ENCODE peak calls at places on chromosomes 13 and 19, in seven cellular contexts. J is lower leg skin, O is left ventricle myocardium inferior, H is astrocyte of the spinal cord, T is prostate gland, D is IMR-90, S is heart left ventricle. C is an unnamed sample.

GRCh38 chr13:48507024-48507423 is 25.9 kb downstream of the RCBTB2 start:
- DNase-seq in H (no peak), J (peak), S (peak), D (no peak), O (no peak), T (peak), C (no peak)

GRCh38 chr19:8552810-8553209 is 24.4 kb downstream of the MYO1F start:
- DNase-seq in D (peak), H (peak), O (no peak), J (no peak), T (no peak), S (no peak), C (no peak)

GRCh38 chr19:10191347-10191746 is 3.4 kb downstream of the DNMT1 start:
- DNase-seq in O (no peak), S (no peak), J (no peak), H (peak), D (peak), T (no peak), C (peak)

GRCh38 chr13:95898256-95898655 is 154.9 kb downstream of the UGGT2 start:
- DNase-seq in T (no peak), J (no peak), O (no peak), D (no peak), S (no peak), H (no peak), C (no peak)

GRCh38 chr19:56710437-56710836 is 38.9 kb upstream of the ZNF835 start:
- DNase-seq in D (no peak), S (no peak), T (no peak), O (no peak), H (no peak), J (no peak), C (no peak)

GRCh38 chr19:16571689-16572331 is 405 bp downstream of the SLC35E1 start:
- DNase-seq in H (no peak), S (peak), T (peak), D (peak), J (no peak), O (no peak), C (no peak)

GRCh38 chr13:107020393-107020792 is 452.5 kb upstream of the ARGLU1 start:
- DNase-seq in T (no peak), S (no peak), D (no peak), O (no peak), J (no peak), H (no peak), C (no peak)

GRCh38 chr19:5580116-5580515 is 12.4 kb upstream of the TINCR start:
- DNase-seq in D (no peak), S (no peak), H (peak), J (no peak), O (no peak), T (no peak), C (no peak)

GRCh38 chr19:40552848-40553247 is 23.8 kb upstream of the SHKBP1 start:
- DNase-seq in S (no peak), O (no peak), H (no peak), T (no peak), J (no peak), D (no peak), C (no peak)

GRCh38 chr19:5826531-5827341 is 12.8 kb downstream of the FUT6 start:
- DNase-seq in T (peak), H (no peak), J (peak), S (peak), D (no peak), O (peak), C (no peak)

GRCh38 chr13:111396457-111396856 is 76.0 kb downstream of the TEX29 start:
- DNase-seq in H (no peak), O (no peak), T (no peak), J (peak), D (no peak), S (no peak), C (no peak)

GRCh38 chr19:340620-341385 is 3.8 kb downstream of the MIER2 start:
- DNase-seq in J (no peak), D (no peak), H (no peak), T (no peak), O (no peak), S (no peak), C (no peak)

GRCh38 chr13:40447857-40448256 is 218.6 kb downstream of the FOXO1 start:
- DNase-seq in J (no peak), O (no peak), H (no peak), T (no peak), D (no peak), S (no peak), C (no peak)

GRCh38 chr19:52099497-52100138 is 4.1 kb upstream of the ZNF841 start:
- DNase-seq in D (no peak), S (no peak), O (no peak), J (no peak), H (no peak), T (no peak), C (no peak)

GRCh38 chr19:28350037-28350436 is 862.9 kb downstream of the UQCRFS1 start:
- DNase-seq in T (no peak), J (no peak), S (no peak), O (no peak), D (no peak), H (no peak), C (no peak)

GRCh38 chr19:46599716-46600392 is 1.3 kb upstream of the CALM3 start:
- DNase-seq in D (no peak), T (no peak), J (peak), S (no peak), H (no peak), O (no peak), C (no peak)

GRCh38 chr19:27635401-27635800 is 1577.5 kb downstream of the UQCRFS1 start:
- DNase-seq in D (no peak), H (no peak), J (peak), S (no peak), O (no peak), T (no peak), C (no peak)

GRCh38 chr19:55459950-55460657 is 1.3 kb downstream of the ISOC2 start:
- DNase-seq in J (no peak), D (peak), O (no peak), S (no peak), H (no peak), T (no peak), C (no peak)

GRCh38 chr13:95075506-95075905 is 225.7 kb downstream of the ABCC4 start:
- DNase-seq in O (no peak), J (no peak), S (no peak), D (no peak), T (no peak), H (no peak), C (no peak)

GRCh38 chr19:13718733-13719132 is 45.6 kb upstream of the MRI1 start:
- DNase-seq in H (peak), O (peak), D (peak), T (no peak), S (peak), J (no peak), C (peak)

GRCh38 chr19:47069795-47070194 is 21.4 kb upstream of the TMEM160 start:
- DNase-seq in J (no peak), T (no peak), O (no peak), H (no peak), S (no peak), D (no peak), C (no peak)

GRCh38 chr19:45954132-45954531 is 19.5 kb downstream of the NOVA2 start:
- DNase-seq in D (no peak), J (no peak), H (peak), T (no peak), O (no peak), S (no peak), C (no peak)

GRCh38 chr19:51520710-51521109 is 10.8 kb downstream of the SIGLEC6 start:
- DNase-seq in S (no peak), H (no peak), O (no peak), J (no peak), T (no peak), D (no peak), C (no peak)

GRCh38 chr13:108342369-108343289 is 73.1 kb downstream of the TNFSF13B start:
- DNase-seq in S (no peak), D (peak), J (no peak), H (peak), O (no peak), T (no peak), C (no peak)

GRCh38 chr13:87333599-87333998 is 337.6 kb upstream of the SLITRK5 start:
- DNase-seq in O (no peak), D (no peak), T (no peak), J (no peak), H (no peak), S (no peak), C (no peak)

GRCh38 chr19:6465663-6466062 is 1.6 kb downstream of the CRB3 start:
- DNase-seq in D (no peak), J (no peak), T (no peak), H (no peak), O (no peak), S (no peak), C (no peak)

GRCh38 chr19:10644351-10645007 is 9.7 kb upstream of the ILF3 start:
- DNase-seq in T (peak), H (peak), J (peak), D (peak), O (peak), S (peak), C (peak)

GRCh38 chr13:74052402-74052928 is 81.7 kb downstream of the KLF12 start:
- DNase-seq in S (no peak), T (peak), D (no peak), J (no peak), O (no peak), H (no peak), C (no peak)

GRCh38 chr19:41997851-41998229 is 3.8 kb upstream of the ATP1A3 start:
- DNase-seq in D (no peak), S (no peak), O (no peak), J (no peak), T (no peak), H (no peak), C (no peak)

GRCh38 chr19:54281008-54281728 is at the start of gene LILRB2:
- DNase-seq in T (no peak), S (no peak), H (no peak), J (peak), O (no peak), D (no peak), C (no peak)

GRCh38 chr19:8163781-8164180 is 14.4 kb upstream of the FBN3 start:
- DNase-seq in D (peak), J (no peak), H (no peak), O (no peak), S (no peak), T (no peak), C (no peak)

GRCh38 chr13:112320303-112320702 is 55.9 kb upstream of the SPACA7 start:
- DNase-seq in S (no peak), H (no peak), J (no peak), T (no peak), D (no peak), O (no peak), C (no peak)

GRCh38 chr13:48536851-48537250 is 4.0 kb upstream of the RCBTB2 start:
- DNase-seq in D (no peak), H (no peak), J (no peak), O (no peak), T (no peak), S (no peak), C (no peak)

DNA sequence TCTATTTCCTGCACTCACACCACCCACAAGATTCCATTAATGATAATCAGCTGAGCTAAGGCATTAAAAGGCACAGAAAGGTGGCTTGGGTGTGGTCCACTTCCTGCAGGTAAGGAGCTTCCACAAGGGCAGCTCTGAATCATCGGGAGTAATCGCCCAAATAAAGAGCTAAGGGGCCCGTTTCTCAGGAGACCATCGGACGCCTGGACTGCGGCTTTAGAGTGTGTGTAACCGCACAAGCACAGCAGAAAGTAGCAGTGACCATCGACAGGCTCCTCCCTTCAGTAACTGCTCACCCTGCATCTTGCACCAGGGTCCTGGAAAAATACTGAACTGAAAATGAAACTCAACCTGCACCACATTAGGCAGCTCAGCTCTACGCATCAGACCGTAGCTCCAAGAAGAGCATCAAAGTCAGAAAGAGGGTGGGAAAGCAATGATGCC is 6.0 kb downstream of the STK24 start:
- DNase-seq in T (no peak), O (no peak), S (peak), H (peak), D (no peak), J (peak), C (no peak)
- H3K4me3 ChIP-seq in T (no peak), O (peak), S (peak), H (no peak), D (no peak), J (no peak), C (peak)

DNA sequence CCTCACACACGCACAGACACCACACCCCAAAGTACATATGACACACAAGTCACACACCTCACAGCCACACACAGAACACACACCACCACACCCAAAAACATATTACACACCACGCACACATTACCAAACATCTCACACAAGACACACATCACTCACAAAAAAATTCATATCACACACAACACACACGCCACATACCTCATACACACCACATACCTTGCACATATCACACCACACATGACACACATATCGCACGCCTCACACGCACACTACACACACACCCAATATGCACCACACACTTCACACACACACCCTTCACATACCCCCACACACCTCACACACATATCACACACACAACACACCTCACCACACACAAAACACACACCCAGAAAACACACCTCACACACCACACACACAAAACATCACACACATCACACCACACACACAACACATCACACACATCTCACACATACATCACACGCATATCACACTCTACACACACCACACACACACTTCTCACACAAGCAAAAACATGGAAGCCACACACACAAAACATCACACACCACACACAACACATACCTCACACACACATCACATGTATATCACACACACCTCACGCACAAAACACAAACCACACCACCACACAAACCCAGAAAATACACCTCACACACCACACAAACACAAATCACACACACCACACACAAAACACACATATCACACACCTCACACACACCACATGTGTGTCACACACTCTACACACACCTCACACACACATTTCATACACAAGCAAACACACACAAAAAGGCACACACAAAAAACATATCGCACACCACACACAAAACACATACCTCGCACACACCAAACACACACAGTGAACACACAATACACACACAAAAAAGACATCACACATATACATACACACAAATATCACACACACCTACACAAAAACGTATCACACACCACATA is 132.1 kb downstream of the CRYL1 start:
- DNase-seq in D (no peak), O (no peak), J (no peak), S (no peak), T (no peak), H (no peak), C (no peak)
- H3K4me3 ChIP-seq in D (no peak), O (no peak), J (no peak), S (no peak), T (no peak), H (no peak), C (no peak)

DNA sequence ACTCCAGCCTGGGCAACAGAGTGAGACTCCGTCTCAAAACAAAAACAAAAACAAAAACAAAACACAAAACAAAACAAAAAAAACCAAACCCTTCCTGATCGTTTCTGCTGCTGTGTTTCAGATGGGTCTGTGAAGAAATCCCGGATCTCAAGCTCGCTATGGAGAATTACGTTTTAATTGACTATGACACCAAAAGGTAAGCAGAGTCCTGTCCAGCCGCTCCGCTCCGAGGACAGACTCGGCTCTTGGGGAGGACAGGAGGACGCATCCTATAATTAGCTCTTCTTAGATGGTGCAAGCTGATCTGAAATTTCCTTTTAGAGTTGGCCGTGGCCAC is 22.0 kb downstream of the DOT1L start:
- DNase-seq in H (no peak), O (no peak), T (no peak), D (no peak), S (no peak), J (no peak), C (no peak)
- H3K4me3 ChIP-seq in H (no peak), O (peak), T (no peak), D (peak), S (peak), J (no peak), C (no peak)

GRCh38 chr19:35715355-35715809 is 2.4 kb upstream of the KMT2B start:
- DNase-seq in D (no peak), S (no peak), O (no peak), J (no peak), T (no peak), H (no peak), C (no peak)

GRCh38 chr19:35714601-35715354 is 3.0 kb upstream of the KMT2B start:
- DNase-seq in T (no peak), S (no peak), D (no peak), O (no peak), H (no peak), J (no peak), C (no peak)

GRCh38 chr19:35712529-35712909 is 5.3 kb upstream of the KMT2B start:
- DNase-seq in O (no peak), D (no peak), H (no peak), J (no peak), T (no peak), S (no peak), C (no peak)

GRCh38 chr19:35712910-35713845 is 4.6 kb upstream of the KMT2B start:
- DNase-seq in O (no peak), D (no peak), J (no peak), S (no peak), T (no peak), H (no peak), C (no peak)

GRCh38 chr19:35713904-35714440 is 3.8 kb upstream of the KMT2B start:
- DNase-seq in T (no peak), O (no peak), D (no peak), S (no peak), J (no peak), H (no peak), C (no peak)
- H3K4me3 ChIP-seq in T (no peak), O (no peak), D (no peak), S (no peak), J (no peak), H (no peak), C (no peak)

DNA sequence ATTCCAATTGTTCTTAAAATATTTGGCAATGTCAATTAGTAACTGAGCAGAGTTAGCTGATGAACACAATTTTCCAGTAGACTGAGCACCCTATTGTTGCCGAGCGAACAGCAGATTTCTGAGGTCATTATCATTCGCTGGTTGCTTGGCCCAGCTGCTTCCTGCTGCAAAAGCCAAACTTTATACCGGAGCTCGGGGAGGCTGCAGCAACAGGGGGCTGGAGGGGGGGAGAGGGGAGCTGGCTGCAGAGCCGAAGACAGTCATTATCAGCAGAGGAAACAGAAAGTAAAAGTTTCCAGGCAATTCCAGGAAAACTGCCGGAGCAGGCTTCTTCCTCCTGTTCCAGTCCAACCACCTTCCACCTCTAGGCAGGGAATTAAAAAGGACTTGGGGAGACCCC is 77.9 kb downstream of the ZNF536 start:
- DNase-seq in T (no peak), O (peak), D (no peak), S (peak), J (no peak), H (peak), C (no peak)
- H3K4me3 ChIP-seq in T (peak), O (peak), D (no peak), S (peak), J (no peak), H (no peak), C (no peak)

DNA sequence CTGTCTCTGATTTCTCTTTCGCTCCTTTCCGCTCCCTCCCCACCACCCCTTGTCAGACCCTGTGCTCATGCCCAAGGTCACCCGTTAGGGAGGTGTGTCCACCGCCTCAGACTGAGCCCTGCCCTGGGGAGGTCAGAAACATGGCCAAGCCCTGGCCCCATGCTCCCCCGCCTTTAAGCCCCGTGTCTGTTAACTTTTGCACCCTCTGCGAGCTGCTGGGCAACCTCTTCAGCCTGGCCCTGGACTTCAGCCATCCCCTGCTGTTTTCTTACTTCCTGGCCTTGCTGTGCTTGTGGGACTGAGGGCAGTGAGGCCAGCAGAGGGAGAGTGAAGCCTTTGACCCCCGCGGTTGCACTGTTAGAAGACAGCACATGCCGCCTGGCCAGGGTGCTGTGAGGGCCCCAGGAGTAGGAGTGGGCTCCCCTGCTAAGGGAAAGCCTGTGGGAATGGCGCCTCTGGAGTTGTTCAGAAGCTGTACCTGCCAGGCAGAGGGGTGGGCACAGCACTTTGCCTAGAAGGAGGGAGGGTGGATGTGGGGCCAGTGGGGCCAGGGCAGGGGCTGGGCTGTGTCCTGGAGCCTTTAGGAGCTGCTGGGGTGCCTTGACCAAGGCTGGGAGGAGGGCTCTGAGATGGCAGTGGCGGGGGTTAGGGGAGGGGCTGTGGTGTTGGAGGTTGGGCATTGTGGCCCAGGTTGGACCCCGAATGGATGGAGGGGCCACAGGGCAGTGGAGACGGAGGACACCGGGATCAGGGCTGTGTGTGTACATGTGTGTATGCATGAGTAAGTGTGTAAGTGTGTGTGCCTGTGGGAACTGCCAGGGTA is 7.9 kb downstream of the UPF1 start:
- DNase-seq in T (no peak), D (no peak), S (no peak), O (no peak), J (no peak), H (no peak), C (no peak)
- H3K4me3 ChIP-seq in T (no peak), D (no peak), S (no peak), O (no peak), J (no peak), H (no peak), C (no peak)